ENCODE peak calls at places on chromosomes 7 and 10, in seven cellular contexts. R is CD4-positive, alpha-beta memory T cell; G is GM04504; C is mucosa of gallbladder; U is SK-N-MC; W is occipital lobe; E is A172. N is an unnamed sample.

GRCh38 chr7:130441408-130441854 is 615 bp upstream of the CEP41 start:
- DNase-seq in R (no peak), E (no peak), G (no peak), W (no peak), C (no peak), U (no peak), N (no peak)

GRCh38 chr7:137538361-137538762 is 194.8 kb upstream of the PTN start:
- DNase-seq in W (no peak), G (no peak), R (no peak), E (peak; percentile 47), U (no peak), C (no peak), N (no peak)

GRCh38 chr7:28126047-28127041 is 54.3 kb downstream of the JAZF1 start:
- DNase-seq in E (no peak), G (no peak), R (no peak), C (no peak), U (no peak), W (no peak), N (no peak)

GRCh38 chr7:33873981-33874750 is 31.2 kb upstream of the BMPER start:
- DNase-seq in U (no peak), E (peak; percentile 85), R (no peak), G (peak; percentile 71), W (no peak), C (no peak), N (no peak)

GRCh38 chr7:146027243-146027642 is 89.4 kb upstream of the CNTNAP2 start:
- DNase-seq in W (no peak), E (no peak), U (no peak), G (no peak), C (no peak), R (no peak), N (no peak)

GRCh38 chr10:43210556-43210955 is 56.3 kb downstream of the RASGEF1A start:
- DNase-seq in C (no peak), W (no peak), G (no peak), E (no peak), R (no peak), U (no peak), N (no peak)

GRCh38 chr7:131105294-131105802 is 222.3 kb upstream of the MKLN1 start:
- DNase-seq in E (peak; percentile 3), C (peak; percentile 36), G (peak; percentile 9), W (no peak), R (no peak), U (no peak), N (no peak)

GRCh38 chr7:37924399-37924798 is 4.0 kb downstream of the EPDR1 start:
- DNase-seq in C (no peak), U (no peak), G (no peak), W (no peak), E (no peak), R (no peak), N (no peak)

GRCh38 chr7:93245525-93246432 is 13.6 kb downstream of the VPS50 start:
- DNase-seq in C (no peak), W (no peak), U (peak; percentile 62), G (no peak), E (peak; percentile 37), R (peak; percentile 46), N (no peak)

GRCh38 chr10:75243426-75243825 is 7.7 kb upstream of the COMTD1 start:
- DNase-seq in E (no peak), G (no peak), R (no peak), U (no peak), C (no peak), W (no peak), N (peak; percentile 41)

GRCh38 chr7:143477501-143478150 is at the start of gene TAS2R41:
- DNase-seq in U (no peak), W (no peak), E (no peak), R (no peak), G (no peak), C (no peak), N (no peak)

GRCh38 chr7:3431306-3431705 is 130.3 kb downstream of the SDK1 start:
- DNase-seq in U (no peak), G (no peak), W (no peak), R (no peak), E (no peak), C (no peak), N (no peak)

GRCh38 chr7:25669954-25670841 is 441.9 kb upstream of the NPVF start:
- DNase-seq in G (no peak), U (no peak), E (no peak), W (no peak), C (peak; percentile 25), R (no peak), N (peak; percentile 52)

GRCh38 chr10:18607503-18607902 is 43.9 kb downstream of the NSUN6 start:
- DNase-seq in C (peak; percentile 32), R (no peak), U (no peak), W (peak; percentile 5), E (peak; percentile 78), G (peak; percentile 61), N (peak; percentile 56)

GRCh38 chr7:114818501-114818900 is 103.4 kb upstream of the MDFIC start:
- DNase-seq in C (no peak), U (no peak), W (no peak), G (peak; percentile 52), R (no peak), E (peak; percentile 63), N (no peak)

GRCh38 chr10:50393784-50394183 is 142.5 kb upstream of the ASAH2 start:
- DNase-seq in U (no peak), C (no peak), W (no peak), G (no peak), E (peak; percentile 66), R (no peak), N (no peak)

GRCh38 chr10:119333146-119333792 is 125.9 kb downstream of the GRK5 start:
- DNase-seq in R (no peak), C (no peak), U (no peak), E (peak; percentile 85), W (no peak), G (no peak), N (no peak)

GRCh38 chr10:112369495-112370423 is 4.2 kb upstream of the ACSL5 start:
- DNase-seq in U (no peak), E (no peak), G (no peak), W (no peak), R (peak; percentile 57), C (no peak), N (no peak)

GRCh38 chr7:43906327-43907010 is at the start of gene URGCP:
- DNase-seq in U (no peak), E (no peak), C (peak; percentile 18), R (peak; percentile 51), G (no peak), W (no peak), N (peak; percentile 51)

GRCh38 chr10:49383853-49384252 is 12.0 kb downstream of the DRGX start:
- DNase-seq in E (no peak), G (no peak), U (no peak), W (no peak), C (no peak), R (no peak), N (no peak)

GRCh38 chr7:134703241-134703594 is 56.6 kb downstream of the BPGM start:
- DNase-seq in R (no peak), E (no peak), U (no peak), C (no peak), G (no peak), W (no peak), N (no peak)

GRCh38 chr10:15123749-15124184 is 26.6 kb downstream of the RPP38 start:
- DNase-seq in W (no peak), E (peak; percentile 77), G (peak; percentile 72), U (no peak), C (no peak), R (no peak), N (no peak)

GRCh38 chr7:141698247-141699015 is 3.5 kb downstream of the DENND11 start:
- DNase-seq in U (no peak), E (no peak), W (no peak), R (no peak), C (no peak), G (no peak), N (no peak)

GRCh38 chr7:92325173-92325572 is 79.4 kb downstream of the ANKIB1 start:
- DNase-seq in U (no peak), C (no peak), W (no peak), R (no peak), E (no peak), G (no peak), N (no peak)

GRCh38 chr7:141333459-141333858 is 217.8 kb upstream of the AGK start:
- DNase-seq in W (no peak), G (no peak), C (no peak), E (peak; percentile 16), U (no peak), R (no peak), N (no peak)

GRCh38 chr7:100157334-100158228 is 942 bp downstream of the TRAPPC14 start:
- DNase-seq in R (no peak), C (no peak), U (no peak), W (no peak), G (no peak), E (peak; percentile 50), N (peak; percentile 44)

GRCh38 chr10:112490543-112490942 is 43.5 kb downstream of the VTI1A start:
- DNase-seq in G (no peak), W (no peak), R (no peak), U (no peak), C (no peak), E (no peak), N (no peak)

GRCh38 chr7:100011516-100011915 is 3.9 kb upstream of the ZKSCAN1 start:
- DNase-seq in W (no peak), C (no peak), R (no peak), U (no peak), G (no peak), E (no peak), N (no peak)

GRCh38 chr7:33129806-33130153 is 416 bp downstream of the BBS9 start:
- DNase-seq in U (no peak), W (no peak), R (no peak), G (no peak), E (no peak), C (no peak), N (no peak)

N was measured in ureter.